ENCODE peak calls at places on chromosome 16, in seven cellular contexts. E is central memory CD8-positive, alpha-beta T cell; Q is left lung; L is mesothelial cell of epicardium; B is ELR; I is NCI-H69; R is epithelial cell of proximal tubule. Y is an unnamed sample.

GRCh38 chr16:89365044-89365467 is 125.3 kb downstream of the ANKRD11 start:
- DNase-seq in B (peak), E (no peak), R (peak), Q (no peak), L (no peak), I (no peak), Y (peak)

GRCh38 chr16:54136276-54136625 is 150.3 kb downstream of the IRX3 start:
- DNase-seq in Q (no peak), B (peak), I (no peak), L (no peak), R (no peak), E (no peak), Y (no peak)

GRCh38 chr16:66923247-66923851 is 2.0 kb downstream of the RRAD start:
- DNase-seq in Q (peak), E (no peak), R (no peak), I (peak), B (no peak), L (no peak), Y (no peak)

GRCh38 chr16:80803341-80804060 is 897 bp downstream of the CDYL2 start:
- DNase-seq in Q (peak), I (peak), L (peak), R (no peak), E (peak), B (peak), Y (peak)

GRCh38 chr16:52535076-52535475 is 11.9 kb downstream of the TOX3 start:
- DNase-seq in Q (no peak), I (peak), E (no peak), L (no peak), B (no peak), R (no peak), Y (no peak)

GRCh38 chr16:83338941-83339340 is 468.8 kb upstream of the HSBP1 start:
- DNase-seq in B (peak), Q (no peak), E (no peak), I (peak), R (no peak), L (no peak), Y (no peak)

GRCh38 chr16:72985148-72985882 is 62.6 kb downstream of the ZFHX3 start:
- DNase-seq in R (no peak), L (no peak), B (no peak), E (no peak), I (peak), Q (no peak), Y (no peak)

GRCh38 chr16:70395345-70395901 is 43.5 kb downstream of the ST3GAL2 start:
- DNase-seq in B (peak), I (peak), Q (peak), R (no peak), E (no peak), L (peak), Y (peak)

GRCh38 chr16:28292731-28293588 is 635 bp downstream of the SBK1 start:
- DNase-seq in B (no peak), Q (no peak), E (no peak), R (no peak), L (peak), I (peak), Y (peak)

GRCh38 chr16:28569011-28569410 is 15.3 kb downstream of the SGF29 start:
- DNase-seq in L (no peak), E (no peak), R (no peak), B (peak), I (no peak), Q (no peak), Y (no peak)

GRCh38 chr16:19677403-19677802 is 40.6 kb downstream of the KNOP1 start:
- DNase-seq in I (no peak), Q (no peak), L (no peak), E (no peak), B (no peak), R (no peak), Y (no peak)

GRCh38 chr16:51236583-51236982 is 85.5 kb upstream of the SALL1 start:
- DNase-seq in Q (no peak), B (no peak), I (no peak), R (no peak), L (no peak), E (no peak), Y (no peak)

GRCh38 chr16:82892327-82892726 is 265.6 kb downstream of the CDH13 start:
- DNase-seq in R (no peak), L (no peak), E (no peak), Q (no peak), B (no peak), I (no peak), Y (no peak)

GRCh38 chr16:59320657-59321056 is 586.5 kb upstream of the GOT2 start:
- DNase-seq in L (no peak), R (no peak), E (no peak), B (no peak), Q (no peak), I (no peak), Y (no peak)

GRCh38 chr16:85002099-85002541 is 9.2 kb downstream of the ZDHHC7 start:
- DNase-seq in E (no peak), L (no peak), I (no peak), R (no peak), B (no peak), Q (no peak), Y (no peak)

GRCh38 chr16:10827691-10828341 is 9.2 kb upstream of the TVP23A start:
- DNase-seq in B (peak), R (peak), I (no peak), E (no peak), Q (peak), L (no peak), Y (peak)

GRCh38 chr16:57244463-57244766 is 644 bp upstream of the ARL2BP start:
- DNase-seq in R (no peak), E (no peak), I (no peak), L (no peak), B (no peak), Q (no peak), Y (no peak)

GRCh38 chr16:82232806-82233205 is 62.8 kb upstream of the MPHOSPH6 start:
- DNase-seq in I (no peak), E (no peak), R (no peak), B (no peak), Q (no peak), L (no peak), Y (no peak)

GRCh38 chr16:24700549-24701392 is 28.7 kb upstream of the TNRC6A start:
- DNase-seq in L (no peak), Q (no peak), R (peak), I (no peak), E (no peak), B (peak), Y (peak)

GRCh38 chr16:30121741-30122620 is 1.0 kb downstream of the MAPK3 start:
- DNase-seq in E (no peak), L (no peak), I (no peak), Q (peak), R (no peak), B (no peak), Y (peak)

GRCh38 chr16:78275420-78275819 is 176.0 kb downstream of the WWOX start:
- DNase-seq in I (no peak), L (no peak), Q (no peak), R (no peak), E (no peak), B (no peak), Y (no peak)

GRCh38 chr16:30060354-30061194 is 5.0 kb upstream of the ALDOA start:
- DNase-seq in Q (peak), B (no peak), L (no peak), I (no peak), E (no peak), R (no peak), Y (no peak)

GRCh38 chr16:51193879-51194278 is 42.8 kb upstream of the SALL1 start:
- DNase-seq in L (no peak), Q (no peak), B (no peak), E (no peak), R (no peak), I (no peak), Y (no peak)

GRCh38 chr16:57750796-57751538 is 15.4 kb downstream of the KATNB1 start:
- DNase-seq in Q (peak), L (no peak), I (no peak), E (no peak), R (no peak), B (no peak), Y (no peak)

GRCh38 chr16:80007216-80007615 is 406.7 kb upstream of the MAF start:
- DNase-seq in E (no peak), Q (no peak), I (no peak), B (no peak), R (no peak), L (no peak), Y (no peak)

GRCh38 chr16:85428168-85428898 is 184.8 kb upstream of the GSE1 start:
- DNase-seq in I (peak), E (peak), B (peak), R (no peak), L (peak), Q (peak), Y (peak)

GRCh38 chr16:57500578-57501111 is 14.4 kb upstream of the DOK4 start:
- DNase-seq in R (no peak), I (no peak), E (no peak), L (no peak), Q (peak), B (no peak), Y (peak)

GRCh38 chr16:23104032-23104955 is 45.0 kb downstream of the USP31 start:
- DNase-seq in R (no peak), I (no peak), L (no peak), E (no peak), B (no peak), Q (no peak), Y (no peak)

GRCh38 chr16:23424292-23424958 is 28.6 kb downstream of the COG7 start:
- DNase-seq in I (peak), L (no peak), B (no peak), Q (peak), R (no peak), E (no peak), Y (no peak)

GRCh38 chr16:86038923-86039310 is 140.0 kb downstream of the IRF8 start:
- DNase-seq in L (no peak), R (no peak), B (no peak), Q (no peak), I (no peak), E (no peak), Y (no peak)

GRCh38 chr16:31386157-31386984 is 6.8 kb upstream of the ITGAD start:
- DNase-seq in B (peak), R (no peak), E (peak), I (peak), L (no peak), Q (no peak), Y (no peak)

GRCh38 chr16:2450975-2451381 is 8.9 kb upstream of the TEDC2 start:
- DNase-seq in R (no peak), E (no peak), Q (peak), L (no peak), B (no peak), I (no peak), Y (no peak)

GRCh38 chr16:89072216-89073130 is 21.2 kb upstream of the ACSF3 start:
- DNase-seq in R (no peak), I (peak), L (peak), B (no peak), Q (peak), E (no peak), Y (no peak)

GRCh38 chr16:4624827-4625616 is 396 bp downstream of the MGRN1 start:
- DNase-seq in I (peak), Q (peak), B (peak), E (peak), L (peak), R (no peak), Y (peak)

GRCh38 chr16:57914244-57915173 is 56.4 kb downstream of the CNGB1 start:
- DNase-seq in R (no peak), B (no peak), L (no peak), E (no peak), Q (no peak), I (no peak), Y (no peak)